ENCODE peak calls at places on chromosomes 1 and 21, in five cellular contexts. C, G, E, V and I are unnamed samples.

GRCh38 chr21:21029159-21029558 is 30.9 kb downstream of the NCAM2 start:
- DNase-seq in C (no peak), G (no peak), E (no peak), V (no peak), I (no peak)

GRCh38 chr1:154326546-154327465 is 1.5 kb downstream of the ATP8B2 start:
- DNase-seq in C (peak), G (no peak), E (no peak), V (no peak), I (no peak)

GRCh38 chr1:223759273-223759672 is 46.9 kb downstream of the CAPN2 start:
- DNase-seq in C (no peak), G (no peak), E (peak), V (no peak), I (no peak)

GRCh38 chr1:227793948-227794812 is 21.3 kb upstream of the PRSS38 start:
- DNase-seq in C (peak), G (no peak), E (peak), V (no peak), I (no peak)

GRCh38 chr1:26530540-26530897 is 958 bp downstream of the RPS6KA1 start:
- DNase-seq in C (no peak), G (peak), E (no peak), V (no peak), I (no peak)

GRCh38 chr1:173175514-173176146 is 31.5 kb downstream of the TNFSF4 start:
- DNase-seq in C (no peak), G (no peak), E (no peak), V (no peak), I (no peak)

GRCh38 chr1:231934797-231935196 is 308.2 kb downstream of the DISC1 start:
- DNase-seq in C (no peak), G (peak), E (peak), V (no peak), I (no peak)

GRCh38 chr21:34202553-34203332 is 129.4 kb downstream of the MRPS6 start:
- DNase-seq in C (no peak), G (no peak), E (peak), V (peak), I (no peak)

DNA sequence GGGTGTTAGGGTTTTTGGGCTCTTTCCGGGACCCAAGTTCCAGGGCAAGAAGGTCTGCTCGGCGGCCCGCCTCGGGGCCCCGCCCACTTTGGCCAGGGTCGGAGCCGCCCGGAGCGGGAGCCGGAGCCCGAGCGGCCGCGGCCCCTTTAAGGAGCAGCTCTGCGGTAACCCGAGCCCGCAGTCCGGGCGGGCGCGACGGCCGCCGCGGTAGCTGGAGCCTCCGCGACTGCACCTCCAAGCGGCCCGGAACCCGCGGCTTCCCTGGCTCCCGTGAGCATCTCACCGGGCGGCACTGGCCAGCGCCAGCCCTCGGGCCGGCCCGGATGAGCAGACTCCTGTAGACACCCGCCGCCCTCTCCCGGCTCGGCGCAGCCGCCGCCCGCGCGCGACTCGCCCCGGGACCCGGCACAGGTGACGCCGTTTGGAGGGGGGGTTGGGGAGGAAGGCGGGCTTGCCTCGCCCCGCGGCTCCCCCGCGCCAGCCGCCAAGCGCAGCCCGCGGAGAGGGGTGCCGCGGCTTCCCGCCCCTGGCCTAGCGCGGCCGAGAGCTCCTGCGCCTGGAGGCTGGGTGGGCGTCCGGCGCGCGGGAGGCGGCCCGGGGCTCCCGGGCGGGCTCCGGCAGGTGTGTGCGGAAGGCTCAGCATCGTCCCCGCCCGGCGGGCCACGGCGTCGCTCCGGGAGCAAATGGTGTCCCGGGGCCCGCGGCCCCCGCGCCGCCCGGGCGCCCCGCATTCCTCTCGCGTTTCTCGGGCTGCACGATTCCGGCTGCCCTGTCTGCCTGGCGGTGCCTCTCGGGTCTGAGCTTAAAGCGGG is at the start of gene TLCD4:
- DNase-seq in C (no peak), G (peak), E (peak), V (peak), I (no peak)
- H3K27ac ChIP-seq in C (peak), G (peak), E (no peak), V (peak), I (peak)

GRCh38 chr1:65284229-65284628 is 25.1 kb upstream of the DNAJC6 start:
- DNase-seq in C (no peak), G (no peak), E (no peak), V (no peak), I (no peak)
- H3K27ac ChIP-seq in C (no peak), G (no peak), E (no peak), V (no peak), I (no peak)

DNA sequence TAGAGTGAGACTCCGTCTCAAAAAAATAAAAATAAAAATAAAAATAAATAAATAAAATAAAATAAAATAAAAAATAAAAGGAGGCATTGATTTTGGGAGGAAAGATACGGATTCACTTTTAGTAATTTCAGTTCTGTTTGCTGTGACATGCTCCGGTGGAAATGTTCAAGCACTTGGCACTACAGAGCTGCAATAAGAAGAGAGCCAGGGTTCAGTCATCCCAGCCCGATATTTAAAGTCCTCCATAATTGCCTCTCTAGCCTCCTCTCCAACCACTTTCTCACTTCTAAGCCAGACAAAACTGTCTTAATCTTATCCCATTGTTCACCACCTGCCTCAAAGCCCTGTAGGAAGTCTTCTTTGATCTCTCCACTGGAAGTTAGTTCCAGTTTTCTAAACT is 55.0 kb upstream of the MACF1 start:
- DNase-seq in C (no peak), G (no peak), E (peak), V (no peak), I (no peak)
- H3K27ac ChIP-seq in C (no peak), G (no peak), E (peak), V (no peak), I (no peak)

GRCh38 chr1:30822006-30822405 is 64.4 kb upstream of the LAPTM5 start:
- DNase-seq in C (no peak), G (peak), E (no peak), V (no peak), I (no peak)

GRCh38 chr1:30817548-30817947 is 60.0 kb upstream of the LAPTM5 start:
- DNase-seq in C (no peak), G (no peak), E (no peak), V (no peak), I (no peak)

GRCh38 chr1:30818568-30819243 is 61.1 kb upstream of the LAPTM5 start:
- DNase-seq in C (no peak), G (no peak), E (peak), V (no peak), I (no peak)

GRCh38 chr1:30819244-30819571 is 61.6 kb upstream of the LAPTM5 start:
- DNase-seq in C (no peak), G (no peak), E (no peak), V (no peak), I (no peak)

GRCh38 chr1:30820249-30820648 is 62.7 kb upstream of the LAPTM5 start:
- DNase-seq in C (no peak), G (no peak), E (no peak), V (no peak), I (no peak)
- H3K27ac ChIP-seq in C (peak), G (no peak), E (no peak), V (no peak), I (no peak)